ENCODE peak calls at places on chromosomes 16 and 17, in four cellular contexts. One of them, this sample, is unnamed.

GRCh38 chr17:32382526-32383223 is 32.7 kb downstream of the ZNF207 start:
- DNase-seq in SK-MEL-5: no peak
- DNase-seq in EL: no peak
- DNase-seq in sigmoid colon: no peak
- DNase-seq in this sample: no peak

GRCh38 chr16:49089533-49089932 is 192.1 kb downstream of the CBLN1 start:
- DNase-seq in EL: no peak
- DNase-seq in sigmoid colon: no peak
- DNase-seq in SK-MEL-5: no peak
- DNase-seq in this sample: no peak

GRCh38 chr17:27559506-27559931 is 71.5 kb upstream of the LGALS9 start:
- DNase-seq in SK-MEL-5: no peak
- DNase-seq in EL: peak
- DNase-seq in sigmoid colon: no peak
- DNase-seq in this sample: peak

GRCh38 chr17:182164-182751 is 808 bp upstream of the DOC2B start:
- DNase-seq in SK-MEL-5: no peak
- DNase-seq in sigmoid colon: no peak
- DNase-seq in EL: no peak
- DNase-seq in this sample: no peak

GRCh38 chr17:36813357-36813756 is 123.9 kb upstream of the LHX1 start:
- DNase-seq in sigmoid colon: no peak
- DNase-seq in EL: no peak
- DNase-seq in SK-MEL-5: no peak
- DNase-seq in this sample: no peak

GRCh38 chr16:51813609-51814008 is 662.5 kb upstream of the SALL1 start:
- DNase-seq in SK-MEL-5: no peak
- DNase-seq in EL: no peak
- DNase-seq in sigmoid colon: no peak
- DNase-seq in this sample: no peak

GRCh38 chr16:59252317-59252716 is 518.2 kb upstream of the GOT2 start:
- DNase-seq in sigmoid colon: no peak
- DNase-seq in EL: no peak
- DNase-seq in SK-MEL-5: no peak
- DNase-seq in this sample: no peak

GRCh38 chr16:88303890-88304819 is 78.6 kb upstream of the ZNF469 start:
- DNase-seq in EL: peak
- DNase-seq in SK-MEL-5: no peak
- DNase-seq in sigmoid colon: peak
- DNase-seq in this sample: no peak

GRCh38 chr16:67917140-67917851 is 14.4 kb downstream of the CTRL start:
- DNase-seq in SK-MEL-5: no peak
- DNase-seq in sigmoid colon: no peak
- DNase-seq in EL: peak
- DNase-seq in this sample: no peak

GRCh38 chr16:82638095-82638798 is 11.5 kb downstream of the CDH13 start:
- DNase-seq in SK-MEL-5: no peak
- DNase-seq in EL: peak
- DNase-seq in sigmoid colon: peak
- DNase-seq in this sample: no peak

GRCh38 chr17:16459850-16460550 is 32.0 kb downstream of the LRRC75A start:
- DNase-seq in EL: peak
- DNase-seq in sigmoid colon: no peak
- DNase-seq in SK-MEL-5: no peak
- DNase-seq in this sample: no peak

GRCh38 chr17:58192612-58193011 is at the start of gene EPX:
- DNase-seq in sigmoid colon: peak
- DNase-seq in SK-MEL-5: no peak
- DNase-seq in EL: no peak
- DNase-seq in this sample: no peak

GRCh38 chr17:77322534-77323412 is 182.0 kb downstream of the SEC14L1 start:
- DNase-seq in sigmoid colon: peak
- DNase-seq in SK-MEL-5: peak
- DNase-seq in EL: peak
- DNase-seq in this sample: peak

GRCh38 chr16:9867176-9867575 is 315.1 kb downstream of the GRIN2A start:
- DNase-seq in SK-MEL-5: no peak
- DNase-seq in sigmoid colon: no peak
- DNase-seq in EL: no peak
- DNase-seq in this sample: no peak

GRCh38 chr17:82087961-82088837 is 9.8 kb downstream of the FASN start:
- DNase-seq in EL: no peak
- DNase-seq in SK-MEL-5: no peak
- DNase-seq in sigmoid colon: no peak
- DNase-seq in this sample: no peak

GRCh38 chr17:57945999-57946797 is 9.0 kb downstream of the CUEDC1 start:
- DNase-seq in EL: peak
- DNase-seq in sigmoid colon: no peak
- DNase-seq in SK-MEL-5: no peak
- DNase-seq in this sample: no peak

GRCh38 chr16:69404275-69404805 is 18.5 kb upstream of the TERF2 start:
- DNase-seq in SK-MEL-5: peak
- DNase-seq in EL: peak
- DNase-seq in sigmoid colon: no peak
- DNase-seq in this sample: peak

GRCh38 chr17:29111816-29112499 is 68.2 kb downstream of the MYO18A start:
- DNase-seq in SK-MEL-5: peak
- DNase-seq in sigmoid colon: peak
- DNase-seq in EL: peak
- DNase-seq in this sample: peak

GRCh38 chr17:38598536-38598935 is 7.2 kb downstream of the SRCIN1 start:
- DNase-seq in sigmoid colon: no peak
- DNase-seq in EL: peak
- DNase-seq in SK-MEL-5: peak
- DNase-seq in this sample: no peak

GRCh38 chr17:7538891-7539290 is 10.0 kb upstream of the TNFSF12 start:
- DNase-seq in EL: peak
- DNase-seq in SK-MEL-5: no peak
- DNase-seq in sigmoid colon: no peak
- DNase-seq in this sample: no peak

GRCh38 chr16:85425061-85425662 is 188.0 kb upstream of the GSE1 start:
- DNase-seq in SK-MEL-5: no peak
- DNase-seq in EL: no peak
- DNase-seq in sigmoid colon: peak
- DNase-seq in this sample: no peak

GRCh38 chr17:57663326-57664070 is 81.6 kb downstream of the CCDC182 start:
- DNase-seq in SK-MEL-5: no peak
- DNase-seq in sigmoid colon: peak
- DNase-seq in EL: no peak
- DNase-seq in this sample: no peak

GRCh38 chr16:81937305-81938038 is 73.8 kb downstream of the SDR42E1 start:
- DNase-seq in SK-MEL-5: no peak
- DNase-seq in sigmoid colon: no peak
- DNase-seq in EL: no peak
- DNase-seq in this sample: no peak

GRCh38 chr16:66509576-66509975 is 40.3 kb downstream of the TK2 start:
- DNase-seq in EL: no peak
- DNase-seq in SK-MEL-5: no peak
- DNase-seq in sigmoid colon: peak
- DNase-seq in this sample: no peak

GRCh38 chr17:55161935-55162555 is 102.7 kb upstream of the HLF start:
- DNase-seq in SK-MEL-5: no peak
- DNase-seq in sigmoid colon: no peak
- DNase-seq in EL: peak
- DNase-seq in this sample: peak

GRCh38 chr16:21597571-21598030 is 1.8 kb upstream of the METTL9 start:
- DNase-seq in SK-MEL-5: no peak
- DNase-seq in EL: no peak
- DNase-seq in sigmoid colon: no peak
- DNase-seq in this sample: no peak

GRCh38 chr16:397135-397661 is at the start of gene NME4:
- DNase-seq in sigmoid colon: peak
- DNase-seq in SK-MEL-5: no peak
- DNase-seq in EL: peak
- DNase-seq in this sample: no peak

GRCh38 chr17:64459284-64459747 is 10.4 kb downstream of the MILR1 start:
- DNase-seq in EL: peak
- DNase-seq in sigmoid colon: no peak
- DNase-seq in SK-MEL-5: no peak
- DNase-seq in this sample: no peak

GRCh38 chr16:10121496-10121895 is 60.7 kb downstream of the GRIN2A start:
- DNase-seq in sigmoid colon: no peak
- DNase-seq in SK-MEL-5: peak
- DNase-seq in EL: peak
- DNase-seq in this sample: no peak

GRCh38 chr16:75110637-75111513 is 5.7 kb downstream of the LDHD start:
- DNase-seq in sigmoid colon: peak
- DNase-seq in EL: peak
- DNase-seq in SK-MEL-5: peak
- DNase-seq in this sample: peak